ENCODE peak calls at places on chromosomes 1 and 21, in seven cellular contexts. O, B, T, X, K, A and S are unnamed samples.

GRCh38 chr1:115467790-115468189 is 129.7 kb upstream of the NGF start:
- DNase-seq in O (no peak), B (no peak), T (no peak), X (no peak), K (no peak), A (no peak), S (no peak)

GRCh38 chr1:212635141-212635601 is 26.6 kb downstream of the ATF3 start:
- DNase-seq in O (no peak), B (no peak), T (peak), X (peak), K (peak), A (no peak), S (peak)

GRCh38 chr1:183087001-183087400 is 63.8 kb downstream of the LAMC1 start:
- DNase-seq in O (no peak), B (peak), T (no peak), X (no peak), K (no peak), A (no peak), S (no peak)

GRCh38 chr21:36932417-36932816 is 34.1 kb downstream of the HLCS start:
- DNase-seq in O (no peak), B (no peak), T (no peak), X (no peak), K (no peak), A (no peak), S (no peak)

GRCh38 chr1:100626397-100626796 is 88.5 kb downstream of the GPR88 start:
- DNase-seq in O (no peak), B (no peak), T (no peak), X (no peak), K (no peak), A (no peak), S (no peak)

GRCh38 chr1:210213335-210213734 is 19.3 kb upstream of the SERTAD4 start:
- DNase-seq in O (no peak), B (no peak), T (no peak), X (no peak), K (no peak), A (no peak), S (no peak)

GRCh38 chr1:30336550-30337426 is 386.6 kb downstream of the MATN1 start:
- DNase-seq in O (no peak), B (no peak), T (no peak), X (no peak), K (no peak), A (no peak), S (no peak)

GRCh38 chr1:221839794-221840395 is 98.0 kb upstream of the DUSP10 start:
- DNase-seq in O (no peak), B (peak), T (peak), X (peak), K (peak), A (no peak), S (peak)

GRCh38 chr1:114671011-114671938 is 1.4 kb upstream of the DENND2C start:
- DNase-seq in O (no peak), B (peak), T (peak), X (peak), K (no peak), A (no peak), S (peak)

GRCh38 chr1:186806477-186806876 is 22.3 kb upstream of the PLA2G4A start:
- DNase-seq in O (no peak), B (peak), T (peak), X (no peak), K (peak), A (no peak), S (peak)

GRCh38 chr1:215055281-215055935 is 27.1 kb upstream of the KCNK2 start:
- DNase-seq in O (no peak), B (no peak), T (no peak), X (no peak), K (no peak), A (no peak), S (no peak)

GRCh38 chr1:203185585-203185984 is 919 bp downstream of the CHI3L1 start:
- DNase-seq in O (no peak), B (no peak), T (no peak), X (no peak), K (no peak), A (no peak), S (no peak)

GRCh38 chr1:213676741-213677140 is 311.0 kb upstream of the PROX1 start:
- DNase-seq in O (no peak), B (no peak), T (no peak), X (no peak), K (no peak), A (no peak), S (no peak)

GRCh38 chr1:112699425-112700144 is 7.3 kb downstream of the RHOC start:
- DNase-seq in O (no peak), B (no peak), T (no peak), X (no peak), K (no peak), A (no peak), S (no peak)

GRCh38 chr1:6488602-6489382 is 2.7 kb downstream of the PLEKHG5 start:
- DNase-seq in O (no peak), B (no peak), T (no peak), X (no peak), K (peak), A (no peak), S (no peak)

GRCh38 chr21:31173881-31174555 is 135.7 kb upstream of the KRTAP19-8 start:
- DNase-seq in O (no peak), B (no peak), T (no peak), X (no peak), K (peak), A (no peak), S (no peak)

GRCh38 chr1:119737040-119737682 is 25.4 kb downstream of the PHGDH start:
- DNase-seq in O (no peak), B (no peak), T (peak), X (peak), K (no peak), A (no peak), S (peak)

GRCh38 chr1:203454986-203455471 is 20.6 kb upstream of the PRELP start:
- DNase-seq in O (no peak), B (no peak), T (no peak), X (peak), K (no peak), A (no peak), S (no peak)

DNA sequence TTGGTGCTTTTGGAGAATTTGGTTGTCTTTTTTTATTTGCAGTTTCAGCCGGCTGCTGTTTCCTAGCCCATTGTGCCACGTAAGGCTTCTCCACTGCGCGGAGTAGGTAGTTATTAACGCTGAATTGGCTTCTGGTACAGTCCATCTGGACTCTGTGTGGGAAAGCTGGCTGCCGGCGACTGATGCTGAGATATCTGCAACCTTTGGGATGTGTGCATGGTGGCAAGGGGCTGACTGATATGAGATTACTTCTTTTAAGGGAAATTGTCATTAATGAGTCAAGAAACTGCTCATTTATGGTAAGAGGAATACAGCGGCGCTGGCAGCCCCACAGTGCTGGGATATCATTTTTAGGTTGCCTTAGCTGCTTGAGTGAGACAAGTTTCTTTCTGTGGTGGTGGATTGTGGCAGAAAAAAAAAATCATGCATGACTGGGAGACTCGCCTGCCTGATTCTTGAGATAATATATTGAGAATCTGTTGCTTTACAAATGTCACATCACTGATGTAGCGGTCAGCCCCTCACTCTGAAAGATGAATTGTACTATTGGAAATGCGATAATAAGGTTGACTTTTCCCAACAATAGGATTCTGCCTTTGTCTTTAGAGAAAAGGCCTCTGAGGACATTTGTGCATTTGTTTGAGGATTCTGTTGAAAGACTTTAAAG is 2.5 kb upstream of the ELAVL4 start:
- DNase-seq in O (no peak), B (no peak), T (no peak), X (no peak), K (peak), A (no peak), S (no peak)
- TF ChIP-seq CTCF in O (no peak), B (no peak), T (no peak), X (no peak), K (no peak), A (no peak), S (no peak)

GRCh38 chr1:72034827-72035226 is 247.5 kb downstream of the NEGR1 start:
- DNase-seq in O (no peak), B (no peak), T (no peak), X (no peak), K (no peak), A (no peak), S (no peak)
- H3K4me3 ChIP-seq in O (no peak), B (no peak), T (no peak), X (no peak), K (no peak), A (no peak), S (no peak)

DNA sequence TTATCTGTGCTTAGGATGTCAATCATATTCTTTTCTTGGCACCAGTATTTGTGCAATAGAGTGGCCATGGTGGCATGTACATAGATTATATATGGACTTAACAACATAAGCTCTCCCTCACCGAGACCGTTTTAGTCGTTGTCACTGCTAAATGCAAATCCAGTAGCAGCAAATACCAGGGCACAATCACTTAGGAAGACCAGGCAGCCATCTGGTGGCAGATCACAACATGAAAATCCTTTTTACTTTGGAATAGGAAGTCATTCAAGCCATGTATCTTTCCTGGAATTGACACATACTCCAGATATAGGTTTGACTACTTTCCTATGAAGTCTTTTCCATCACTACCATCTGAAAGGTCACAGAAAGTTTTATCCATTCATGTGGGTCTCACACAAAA is 53.2 kb upstream of the C1orf87 start:
- DNase-seq in O (no peak), B (peak), T (no peak), X (no peak), K (no peak), A (no peak), S (peak)
- TF ChIP-seq CTCF in O (no peak), B (no peak), T (no peak), X (no peak), K (peak), A (no peak), S (no peak)

GRCh38 chr1:201377611-201378092 is at the start of gene TNNT2:
- DNase-seq in O (no peak), B (no peak), T (no peak), X (no peak), K (peak), A (no peak), S (no peak)
- H3K4me3 ChIP-seq in O (no peak), B (no peak), T (no peak), X (no peak), K (no peak), A (no peak), S (no peak)

DNA sequence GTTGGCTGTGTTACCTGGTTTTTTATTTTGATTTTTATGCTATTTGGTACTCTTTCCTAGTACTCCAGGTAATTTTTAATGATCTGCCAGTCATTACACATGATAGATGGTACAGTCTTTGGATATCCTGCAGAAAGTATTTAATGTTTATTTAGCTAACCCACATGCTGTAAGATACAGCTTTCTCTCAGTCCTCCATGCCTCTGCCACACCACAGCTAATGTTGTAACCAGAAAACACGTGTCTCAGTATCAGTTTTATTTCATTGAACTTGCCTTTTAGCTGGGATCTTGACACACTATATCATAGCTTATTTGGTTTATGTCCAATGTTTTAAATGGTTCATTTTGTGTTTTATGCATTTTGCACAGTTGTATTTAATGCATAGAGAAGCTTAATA is 1648.4 kb downstream of the KCNT2 start:
- DNase-seq in O (no peak), B (no peak), T (no peak), X (peak), K (no peak), A (no peak), S (no peak)
- TF ChIP-seq CTCF in O (no peak), B (no peak), T (no peak), X (no peak), K (no peak), A (no peak), S (no peak)